ENCODE peak calls at places on chromosomes 3 and 15, in eight cellular contexts. H is HTR-8/SVneo, C is AG09309, A is nucleus accumbens, U is GOT3, X is Panc1, L is PC-3, Y is OCI-LY7. P is an unnamed sample.

GRCh38 chr15:71252036-71252898 is 137.0 kb downstream of the THSD4 start:
- DNase-seq in A (no peak), L (peak), Y (no peak), X (no peak), C (no peak), H (peak), U (no peak), P (no peak)

GRCh38 chr15:56957812-56958406 is 39.5 kb downstream of the TCF12 start:
- DNase-seq in U (no peak), H (no peak), L (no peak), C (no peak), Y (no peak), A (no peak), X (no peak), P (no peak)

GRCh38 chr3:78140866-78141658 is 1101.2 kb downstream of the ROBO2 start:
- DNase-seq in C (no peak), U (no peak), X (no peak), L (peak), A (no peak), H (peak), Y (no peak), P (no peak)

GRCh38 chr3:146757759-146758158 is 152.6 kb upstream of the PLSCR5 start:
- DNase-seq in Y (no peak), C (no peak), X (no peak), H (no peak), U (no peak), A (no peak), L (peak), P (no peak)

GRCh38 chr3:32078085-32078634 is 28.3 kb upstream of the GPD1L start:
- DNase-seq in L (no peak), Y (no peak), U (no peak), H (no peak), C (no peak), X (no peak), A (no peak), P (no peak)

GRCh38 chr15:76060098-76060989 is 559 bp downstream of the TMEM266 start:
- DNase-seq in H (no peak), A (no peak), L (no peak), X (no peak), U (no peak), Y (no peak), C (no peak), P (no peak)

GRCh38 chr3:76021376-76021775 is 236.0 kb upstream of the ZNF717 start:
- DNase-seq in X (no peak), U (no peak), Y (no peak), C (no peak), L (peak), A (no peak), H (no peak), P (peak)

GRCh38 chr3:141540531-141540930 is 53.7 kb downstream of the RASA2 start:
- DNase-seq in U (no peak), Y (no peak), H (no peak), A (no peak), L (no peak), C (no peak), X (no peak), P (no peak)

GRCh38 chr3:3798641-3799113 is 554 bp upstream of the LRRN1 start:
- DNase-seq in L (no peak), X (no peak), H (no peak), U (no peak), A (peak), C (no peak), Y (no peak), P (peak)

GRCh38 chr15:53759333-53759975 is at the start of gene WDR72:
- DNase-seq in C (no peak), X (no peak), L (no peak), Y (no peak), A (no peak), H (no peak), U (no peak), P (peak)